ENCODE peak calls at places on chromosomes 11 and 22, in seven cellular contexts. D is IMR-90, J is H1, P is H9, Z is mesenchymal stem cell, R is neuronal stem cell, T is mesendoderm. V is an unnamed sample.

GRCh38 chr11:83285771-83286528 is at the start of gene CCDC90B:
- DNase-seq in R (peak; percentile 96), J (peak; percentile 96), D (peak; percentile 98), Z (peak; percentile 98), T (peak; percentile 100), P (peak; percentile 98), V (peak; percentile 99)

GRCh38 chr11:86355256-86355655 is 19.4 kb upstream of the CCDC81 start:
- DNase-seq in J (no peak), T (no peak), R (no peak), D (no peak), Z (no peak), P (no peak), V (no peak)

GRCh38 chr22:29245626-29246385 is 22.0 kb downstream of the RHBDD3 start:
- DNase-seq in D (peak; percentile 54), J (no peak), R (peak; percentile 60), P (peak; percentile 75), T (peak; percentile 65), Z (peak; percentile 62), V (peak; percentile 73)

GRCh38 chr11:58912124-58912523 is 27.2 kb upstream of the GLYATL1 start:
- DNase-seq in R (no peak), T (no peak), J (no peak), Z (no peak), D (peak; percentile 43), P (no peak), V (no peak)

GRCh38 chr22:39920134-39920743 is 19.4 kb downstream of the GRAP2 start:
- DNase-seq in T (no peak), R (no peak), Z (no peak), P (no peak), J (no peak), D (no peak), V (no peak)

GRCh38 chr11:27618591-27618990 is 81.7 kb downstream of the BDNF start:
- DNase-seq in D (no peak), R (no peak), J (no peak), T (no peak), P (no peak), Z (no peak), V (no peak)

GRCh38 chr22:46336119-46337078 is 885 bp downstream of the TRMU start:
- DNase-seq in D (peak; percentile 8), P (no peak), R (peak; percentile 4), T (peak; percentile 28), J (no peak), Z (peak; percentile 45), V (no peak)

GRCh38 chr11:62709262-62710000 is 2.0 kb downstream of the GNG3 start:
- DNase-seq in P (peak; percentile 98), J (peak; percentile 95), T (peak; percentile 99), D (peak; percentile 97), R (peak; percentile 95), Z (peak; percentile 97), V (peak; percentile 99)

GRCh38 chr11:14342906-14343305 is 16.1 kb downstream of the RRAS2 start:
- DNase-seq in J (no peak), Z (peak; percentile 68), P (no peak), D (peak; percentile 82), R (no peak), T (no peak), V (no peak)

GRCh38 chr11:34027516-34028406 is 23.8 kb upstream of the CAPRIN1 start:
- DNase-seq in T (no peak), D (no peak), P (no peak), R (no peak), Z (no peak), J (no peak), V (peak; percentile 45)

GRCh38 chr11:69212121-69213110 is 56.7 kb downstream of the SMIM38 start:
- DNase-seq in T (peak; percentile 29), P (peak; percentile 17), Z (no peak), D (no peak), R (no peak), J (no peak), V (no peak)

GRCh38 chr11:34208266-34209135 is 103.1 kb downstream of the NAT10 start:
- DNase-seq in D (peak; percentile 39), P (no peak), R (no peak), T (no peak), J (no peak), Z (no peak), V (peak; percentile 53)

GRCh38 chr22:50439314-50440250 is 35.3 kb downstream of the SBF1 start:
- DNase-seq in R (no peak), T (no peak), D (no peak), J (no peak), Z (no peak), P (no peak), V (no peak)

GRCh38 chr22:27494821-27495220 is 306.7 kb downstream of the MN1 start:
- DNase-seq in P (no peak), J (no peak), Z (no peak), R (peak; percentile 90), D (no peak), T (no peak), V (no peak)

GRCh38 chr11:83292709-83293435 is 6.7 kb upstream of the CCDC90B start:
- DNase-seq in T (peak; percentile 94), Z (peak; percentile 74), P (peak; percentile 43), J (peak; percentile 31), R (peak; percentile 58), D (peak; percentile 73), V (peak; percentile 23)

GRCh38 chr22:44918166-44918924 is 91.5 kb downstream of the PHF21B start:
- DNase-seq in J (no peak), R (no peak), T (no peak), D (no peak), P (no peak), Z (no peak), V (no peak)

GRCh38 chr11:124674168-124674517 is 439 bp downstream of the SPA17 start:
- DNase-seq in Z (no peak), T (no peak), R (no peak), P (no peak), J (no peak), D (no peak), V (no peak)

GRCh38 chr22:40094449-40094848 is 83.3 kb upstream of the TNRC6B start:
- DNase-seq in Z (peak; percentile 4), P (no peak), J (no peak), D (peak; percentile 7), R (no peak), T (no peak), V (no peak)

GRCh38 chr11:76663912-76664440 is 6.6 kb downstream of the LRRC32 start:
- DNase-seq in J (no peak), D (no peak), T (no peak), R (no peak), Z (no peak), P (no peak), V (no peak)

GRCh38 chr11:92224394-92225205 is at the start of gene FAT3:
- DNase-seq in P (peak; percentile 67), T (peak; percentile 94), D (peak; percentile 41), J (no peak), R (peak; percentile 81), Z (peak; percentile 52), V (peak; percentile 10)

GRCh38 chr11:128871165-128871564 is 4.1 kb upstream of the KCNJ1 start:
- DNase-seq in R (no peak), Z (no peak), D (no peak), T (peak; percentile 89), P (peak; percentile 62), J (peak; percentile 50), V (no peak)

GRCh38 chr22:40212126-40212525 is 34.4 kb downstream of the TNRC6B start:
- DNase-seq in T (no peak), Z (no peak), J (no peak), D (no peak), P (no peak), R (no peak), V (no peak)

DNA sequence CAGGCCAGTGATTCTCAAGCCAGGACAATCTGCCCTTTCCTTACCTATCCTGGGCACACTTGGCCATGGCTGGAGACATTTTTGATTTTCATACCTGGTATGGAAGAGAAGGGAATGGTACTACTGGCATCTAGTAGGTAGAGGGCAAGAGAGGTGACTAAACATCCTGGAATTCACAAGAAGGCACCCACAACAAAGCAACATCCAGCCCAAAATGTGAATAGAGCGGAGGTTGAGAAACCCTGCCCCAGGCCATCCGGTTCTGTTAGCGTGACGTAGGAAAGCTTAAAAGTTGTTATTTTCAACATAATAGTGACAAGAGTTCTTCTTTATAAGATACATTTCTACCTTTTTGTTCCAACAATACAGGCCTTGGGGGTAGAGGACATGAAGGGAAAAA is 114.9 kb upstream of the ALX4 start:
- DNase-seq in R (no peak), D (no peak), T (peak; percentile 42), J (no peak), P (no peak), Z (no peak), V (no peak)
- H3K27me3 ChIP-seq in R (no peaks in the 10 kb centered on the region), D (peaks cover 4% of the 10 kb centered on the region), T (no peaks in the 10 kb centered on the region), J (no peaks in the 10 kb centered on the region), P (no peaks in the 10 kb centered on the region), Z (peaks cover 75% of the 10 kb centered on the region), V (no peaks in the 10 kb centered on the region)

DNA sequence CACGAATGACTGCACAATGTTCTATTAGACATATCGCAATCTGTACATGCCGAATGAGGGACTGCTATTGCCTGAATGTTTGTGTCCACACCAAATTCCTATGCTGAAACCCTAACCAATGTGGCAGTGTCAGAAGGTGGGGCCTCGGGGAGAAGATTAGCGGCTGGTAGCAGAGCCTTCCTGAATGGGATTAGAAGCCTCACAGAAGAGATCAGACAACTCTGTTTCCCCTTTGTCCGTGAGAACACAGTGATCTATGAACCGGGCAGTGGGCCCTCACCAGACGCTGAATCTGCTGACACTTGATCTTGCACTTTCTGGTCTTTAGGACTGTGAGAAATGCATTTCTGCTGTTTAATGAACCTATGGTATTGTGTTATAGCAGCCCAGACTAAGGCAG is 33.1 kb downstream of the LRFN4 start:
- DNase-seq in Z (no peak), R (peak; percentile 43), P (no peak), D (no peak), J (no peak), T (no peak), V (no peak)
- H3K79me1 ChIP-seq in Z (peaks cover 5% of the 10 kb centered on the region), R (no peaks in the 10 kb centered on the region), P (no peaks in the 10 kb centered on the region), D (peaks cover 5% of the 10 kb centered on the region), J (no peaks in the 10 kb centered on the region), T (no peaks in the 10 kb centered on the region), V (no peaks in the 10 kb centered on the region)

DNA sequence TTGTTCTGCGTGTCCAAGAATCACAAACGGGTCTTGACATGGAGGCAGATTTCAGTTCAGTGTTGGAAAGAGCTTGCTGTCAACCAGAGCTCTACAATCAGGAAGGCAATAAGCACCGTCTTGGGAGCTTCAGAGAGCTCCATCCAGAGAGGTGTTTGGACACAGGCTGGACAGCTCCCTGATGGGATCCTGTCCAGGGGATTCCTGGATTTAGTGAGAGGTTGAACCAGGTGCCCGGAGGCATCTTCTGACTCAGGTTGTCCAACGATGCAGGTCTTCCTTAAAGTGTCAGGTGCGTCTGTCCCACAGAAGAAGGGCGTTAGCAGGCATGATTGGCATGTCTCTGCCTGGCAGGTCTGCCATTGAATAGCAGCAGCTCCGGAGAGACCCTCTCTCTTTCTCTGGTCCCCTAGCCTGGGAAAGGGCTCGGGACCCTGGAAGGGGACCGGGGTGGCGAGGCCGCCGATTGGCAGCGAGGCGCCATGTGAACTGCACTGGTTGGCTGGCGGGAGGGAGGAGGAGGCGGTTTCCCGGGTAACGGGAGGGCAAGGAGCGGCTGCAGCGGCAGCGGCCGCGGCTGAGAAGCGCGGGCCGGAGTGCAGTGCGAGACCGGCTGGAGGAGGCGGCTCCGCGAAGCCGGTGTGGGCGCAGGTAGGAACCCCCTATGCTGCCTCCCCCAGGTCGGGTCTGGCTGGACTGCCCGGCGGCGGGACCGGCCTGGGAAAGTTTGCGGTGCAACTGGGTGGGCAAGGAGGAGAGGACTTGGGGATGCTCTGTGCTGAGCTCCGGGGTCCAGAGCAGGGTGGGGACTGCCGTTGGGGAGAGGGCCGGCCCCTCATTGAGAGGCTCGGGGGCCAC is 104.1 kb upstream of the E2F8 start:
- DNase-seq in R (peak; percentile 76), P (peak; percentile 82), Z (peak; percentile 27), T (peak; percentile 71), J (no peak), D (peak; percentile 24), V (peak; percentile 59)
- H3K27me3 ChIP-seq in R (no peaks in the 10 kb centered on the region), P (peaks cover 32% of the 10 kb centered on the region), Z (peaks cover 87% of the 10 kb centered on the region), T (peaks cover 29% of the 10 kb centered on the region), J (peaks cover 26% of the 10 kb centered on the region), D (peaks cover 82% of the 10 kb centered on the region), V (peaks cover 41% of the 10 kb centered on the region)

GRCh38 chr11:43736502-43737193 is 56.1 kb downstream of the HSD17B12 start:
- DNase-seq in D (peak; percentile 87), T (no peak), P (no peak), J (no peak), R (no peak), Z (peak; percentile 74), V (no peak)
- H3K79me1 ChIP-seq in D (peaks cover 46% of the 10 kb centered on the region), T (peaks cover 22% of the 10 kb centered on the region), P (peaks cover 13% of the 10 kb centered on the region), J (peaks cover 4% of the 10 kb centered on the region), R (peaks cover 7% of the 10 kb centered on the region), Z (peaks cover 15% of the 10 kb centered on the region), V (peaks cover 9% of the 10 kb centered on the region)

V was measured in trophoblast cell.